ENCODE peak calls at places on chromosome X, in ten cellular contexts. Y is kidney epithelial cell, O is heart right ventricle, Z is astrocyte of the spinal cord, D is lung, X is dorsolateral prefrontal cortex, M is mammary epithelial cell, N is GM20000, I is fibroblast of mammary gland, A is mesothelial cell of epicardium. K is an unnamed sample.

GRCh38 chrX:2691543-2692220 is 587 bp downstream of the CD99 start:
- DNase-seq in Y (no peak), O (peak), Z (peak), D (peak), X (no peak), M (no peak), N (peak), I (peak), A (no peak), K (peak)

GRCh38 chrX:51896626-51897025 is 3.2 kb downstream of the MAGED1 start:
- DNase-seq in Y (no peak), O (no peak), Z (no peak), D (no peak), X (no peak), M (no peak), N (no peak), I (no peak), A (no peak), K (no peak)

GRCh38 chrX:154730271-154730883 is 20.5 kb downstream of the GAB3 start:
- DNase-seq in Y (no peak), O (peak), Z (peak), D (peak), X (no peak), M (no peak), N (no peak), I (peak), A (no peak), K (no peak)

GRCh38 chrX:48854898-48855297 is 19.5 kb upstream of the PCSK1N start:
- DNase-seq in Y (no peak), O (no peak), Z (no peak), D (no peak), X (no peak), M (peak), N (no peak), I (no peak), A (no peak), K (no peak)

GRCh38 chrX:15761564-15762191 is 23.6 kb downstream of the CA5B start:
- DNase-seq in Y (no peak), O (no peak), Z (peak), D (no peak), X (no peak), M (no peak), N (peak), I (peak), A (no peak), K (peak)

GRCh38 chrX:75968293-75968692 is 183.2 kb upstream of the MAGEE2 start:
- DNase-seq in Y (no peak), O (no peak), Z (no peak), D (no peak), X (no peak), M (no peak), N (no peak), I (no peak), A (no peak), K (no peak)

GRCh38 chrX:77527233-77528001 is 80.2 kb downstream of the FGF16 start:
- DNase-seq in Y (no peak), O (peak), Z (no peak), D (no peak), X (peak), M (no peak), N (no peak), I (peak), A (no peak), K (no peak)

GRCh38 chrX:119880076-119880475 is 8.4 kb downstream of the NDUFA1 start:
- DNase-seq in Y (no peak), O (no peak), Z (no peak), D (no peak), X (no peak), M (no peak), N (no peak), I (no peak), A (no peak), K (no peak)

GRCh38 chrX:24147165-24147564 is 2.4 kb upstream of the ZFX start:
- DNase-seq in Y (no peak), O (no peak), Z (no peak), D (no peak), X (no peak), M (no peak), N (no peak), I (no peak), A (no peak), K (no peak)

GRCh38 chrX:2627272-2627867 is 63.7 kb upstream of the CD99 start:
- DNase-seq in Y (no peak), O (no peak), Z (peak), D (no peak), X (no peak), M (peak), N (peak), I (peak), A (no peak), K (peak)

GRCh38 chrX:3295731-3296130 is 50.7 kb downstream of the MXRA5 start:
- DNase-seq in Y (no peak), O (no peak), Z (no peak), D (no peak), X (no peak), M (peak), N (no peak), I (peak), A (no peak), K (no peak)

GRCh38 chrX:73987166-73987565 is 316.8 kb upstream of the ZCCHC13 start:
- DNase-seq in Y (no peak), O (no peak), Z (no peak), D (no peak), X (no peak), M (peak), N (no peak), I (no peak), A (no peak), K (peak)

GRCh38 chrX:15797707-15798106 is 7.4 kb downstream of the ZRSR2 start:
- DNase-seq in Y (no peak), O (no peak), Z (no peak), D (no peak), X (no peak), M (peak), N (no peak), I (no peak), A (no peak), K (no peak)

GRCh38 chrX:15382809-15383208 is 1.4 kb downstream of the VEGFD start:
- DNase-seq in Y (no peak), O (no peak), Z (no peak), D (no peak), X (no peak), M (no peak), N (no peak), I (no peak), A (no peak), K (no peak)

GRCh38 chrX:26851981-26852380 is 611.2 kb downstream of the PPP4R3C start:
- DNase-seq in Y (no peak), O (no peak), Z (peak), D (no peak), X (no peak), M (peak), N (peak), I (peak), A (no peak), K (no peak)

GRCh38 chrX:49177338-49177833 is 5.7 kb downstream of the PLP2 start:
- DNase-seq in Y (no peak), O (no peak), Z (no peak), D (no peak), X (no peak), M (peak), N (no peak), I (no peak), A (no peak), K (no peak)

GRCh38 chrX:104419211-104419610 is 146.8 kb upstream of the IL1RAPL2 start:
- DNase-seq in Y (no peak), O (no peak), Z (peak), D (no peak), X (no peak), M (peak), N (no peak), I (no peak), A (no peak), K (no peak)

GRCh38 chrX:69222103-69223090 is 57.1 kb upstream of the PJA1 start:
- DNase-seq in Y (peak), O (peak), Z (peak), D (peak), X (peak), M (peak), N (peak), I (peak), A (peak), K (peak)

GRCh38 chrX:10633722-10634121 is 13.3 kb upstream of the MID1 start:
- DNase-seq in Y (peak), O (no peak), Z (peak), D (peak), X (no peak), M (peak), N (no peak), I (peak), A (no peak), K (no peak)

GRCh38 chrX:119072771-119073170 is at the start of gene CT47C1:
- DNase-seq in Y (no peak), O (no peak), Z (no peak), D (no peak), X (no peak), M (no peak), N (no peak), I (peak), A (no peak), K (no peak)

GRCh38 chrX:154321624-154322023 is 26.0 kb downstream of the TKTL1 start:
- DNase-seq in Y (no peak), O (no peak), Z (no peak), D (no peak), X (no peak), M (no peak), N (peak), I (no peak), A (no peak), K (no peak)

GRCh38 chrX:149638860-149639259 is 7.3 kb upstream of the TMEM185A start:
- DNase-seq in Y (no peak), O (no peak), Z (peak), D (no peak), X (no peak), M (peak), N (no peak), I (no peak), A (no peak), K (no peak)

GRCh38 chrX:40808203-40808602 is 72.9 kb upstream of the MED14 start:
- DNase-seq in Y (no peak), O (no peak), Z (no peak), D (no peak), X (no peak), M (no peak), N (no peak), I (no peak), A (no peak), K (no peak)

GRCh38 chrX:130174051-130174704 is 2.4 kb downstream of the RAB33A start:
- DNase-seq in Y (no peak), O (peak), Z (peak), D (no peak), X (no peak), M (no peak), N (no peak), I (peak), A (no peak), K (no peak)

GRCh38 chrX:72243472-72243871 is 4.6 kb upstream of the ERCC6L start:
- DNase-seq in Y (no peak), O (no peak), Z (peak), D (no peak), X (no peak), M (peak), N (no peak), I (peak), A (no peak), K (no peak)

GRCh38 chrX:154013614-154014360 is 5.9 kb downstream of the IRAK1 start:
- DNase-seq in Y (no peak), O (peak), Z (no peak), D (no peak), X (no peak), M (no peak), N (peak), I (peak), A (no peak), K (peak)

GRCh38 chrX:19683817-19684216 is 168.5 kb upstream of the MAP3K15 start:
- DNase-seq in Y (no peak), O (no peak), Z (no peak), D (no peak), X (no peak), M (no peak), N (no peak), I (no peak), A (no peak), K (no peak)

GRCh38 chrX:130058667-130059066 is 51.6 kb downstream of the ELF4 start:
- DNase-seq in Y (no peak), O (no peak), Z (no peak), D (no peak), X (no peak), M (no peak), N (no peak), I (no peak), A (no peak), K (no peak)

GRCh38 chrX:22118161-22118830 is 86.2 kb downstream of the PHEX start:
- DNase-seq in Y (no peak), O (no peak), Z (no peak), D (no peak), X (no peak), M (peak), N (peak), I (no peak), A (no peak), K (no peak)

GRCh38 chrX:73021361-73022092 is 18.8 kb downstream of the PABPC1L2B start:
- DNase-seq in Y (no peak), O (no peak), Z (no peak), D (no peak), X (no peak), M (no peak), N (no peak), I (no peak), A (no peak), K (no peak)

GRCh38 chrX:117990438-117990837 is 126.2 kb downstream of the KLHL13 start:
- DNase-seq in Y (peak), O (no peak), Z (no peak), D (no peak), X (no peak), M (peak), N (no peak), I (peak), A (no peak), K (no peak)

GRCh38 chrX:8724176-8724757 is 7.7 kb downstream of the ANOS1 start:
- DNase-seq in Y (no peak), O (no peak), Z (no peak), D (no peak), X (no peak), M (no peak), N (no peak), I (no peak), A (no peak), K (no peak)
- TF ChIP-seq CTCF in Y (no peak), O (no peak), Z (no peak), D (no peak), X (no peak), M (no peak), N (no peak), I (no peak), A (no peak), K (no peak)

DNA sequence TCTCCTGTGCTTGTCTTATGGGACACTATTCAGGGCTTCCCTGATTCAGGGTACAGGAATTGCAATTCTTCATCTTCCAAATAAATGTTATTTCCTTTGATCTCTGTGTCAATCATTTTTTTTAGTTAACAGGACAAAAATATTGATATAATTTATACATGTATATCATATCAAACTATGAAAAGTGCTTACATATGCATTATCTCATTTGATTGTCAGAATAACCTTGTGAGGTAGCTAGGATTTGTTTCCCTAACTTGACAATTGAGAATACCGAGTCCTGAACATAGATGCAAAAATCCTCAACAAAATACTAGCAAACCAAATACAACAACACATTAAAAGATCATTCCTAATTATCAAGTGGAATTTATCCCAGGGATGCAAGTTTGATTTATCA is 11.5 kb upstream of the SERPINA7 start:
- DNase-seq in Y (no peak), O (no peak), Z (no peak), D (no peak), X (no peak), M (no peak), N (no peak), I (no peak), A (no peak), K (no peak)
- TF ChIP-seq CTCF in Y (no peak), O (no peak), Z (no peak), D (no peak), X (no peak), M (no peak), N (no peak), I (no peak), A (no peak), K (no peak)

GRCh38 chrX:112270991-112271390 is 188.4 kb upstream of the TRPC5 start:
- DNase-seq in Y (no peak), O (no peak), Z (no peak), D (no peak), X (no peak), M (no peak), N (no peak), I (no peak), A (no peak), K (no peak)
- TF ChIP-seq CTCF in Y (no peak), O (no peak), Z (no peak), D (no peak), X (no peak), M (no peak), N (no peak), I (no peak), A (no peak), K (no peak)

GRCh38 chrX:70979136-70979762 is 48.4 kb upstream of the SLC7A3 start:
- DNase-seq in Y (peak), O (no peak), Z (peak), D (no peak), X (no peak), M (peak), N (no peak), I (peak), A (no peak), K (peak)
- TF ChIP-seq CTCF in Y (peak), O (peak), Z (peak), D (no peak), X (peak), M (peak), N (no peak), I (peak), A (no peak), K (no peak)

GRCh38 chrX:46573331-46573895 is at the start of gene CHST7:
- DNase-seq in Y (no peak), O (peak), Z (peak), D (peak), X (peak), M (peak), N (peak), I (peak), A (no peak), K (peak)
- TF ChIP-seq CTCF in Y (peak), O (peak), Z (peak), D (no peak), X (no peak), M (peak), N (no peak), I (peak), A (no peak), K (peak)

GRCh38 chrX:105876658-105877057 is 54.3 kb downstream of the NRK start:
- DNase-seq in Y (no peak), O (no peak), Z (peak), D (no peak), X (no peak), M (peak), N (no peak), I (peak), A (no peak), K (no peak)
- TF ChIP-seq CTCF in Y (peak), O (no peak), Z (peak), D (no peak), X (no peak), M (peak), N (no peak), I (peak), A (no peak), K (peak)

DNA sequence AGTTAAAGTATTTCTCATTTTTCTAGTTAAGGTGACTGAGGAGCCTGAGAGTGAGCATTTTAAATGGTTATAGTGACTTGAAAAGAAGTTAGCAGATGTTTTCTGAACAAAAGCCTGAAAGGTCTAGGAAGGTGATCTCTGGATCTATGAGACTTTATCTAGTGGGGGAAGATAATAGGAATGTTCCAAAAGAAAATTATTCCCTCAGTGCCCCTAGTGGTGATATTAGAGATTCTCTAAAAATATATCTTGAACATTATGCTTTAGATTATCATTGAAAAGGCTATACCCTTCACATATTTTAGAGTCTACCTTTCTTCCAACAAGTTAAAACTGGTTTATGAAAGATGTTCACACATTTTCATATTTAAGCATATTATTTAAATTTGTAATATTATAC is 69.0 kb upstream of the SPANXN1 start:
- DNase-seq in Y (no peak), O (no peak), Z (no peak), D (no peak), X (no peak), M (no peak), N (no peak), I (no peak), A (no peak), K (no peak)
- TF ChIP-seq CTCF in Y (no peak), O (no peak), Z (peak), D (no peak), X (peak), M (peak), N (no peak), I (peak), A (peak), K (no peak)

GRCh38 chrX:6227445-6227820 is 1.2 kb downstream of the NLGN4X start:
- DNase-seq in Y (no peak), O (no peak), Z (no peak), D (no peak), X (no peak), M (no peak), N (no peak), I (no peak), A (no peak), K (no peak)

GRCh38 chrX:6223516-6223915 is 5.2 kb downstream of the NLGN4X start:
- DNase-seq in Y (no peak), O (no peak), Z (no peak), D (no peak), X (no peak), M (no peak), N (no peak), I (no peak), A (no peak), K (no peak)

GRCh38 chrX:6226646-6227444 is 1.8 kb downstream of the NLGN4X start:
- DNase-seq in Y (no peak), O (peak), Z (no peak), D (no peak), X (no peak), M (no peak), N (no peak), I (no peak), A (peak), K (no peak)

GRCh38 chrX:6226053-6226645 is 2.5 kb downstream of the NLGN4X start:
- DNase-seq in Y (no peak), O (no peak), Z (peak), D (no peak), X (peak), M (peak), N (no peak), I (no peak), A (peak), K (peak)

DNA sequence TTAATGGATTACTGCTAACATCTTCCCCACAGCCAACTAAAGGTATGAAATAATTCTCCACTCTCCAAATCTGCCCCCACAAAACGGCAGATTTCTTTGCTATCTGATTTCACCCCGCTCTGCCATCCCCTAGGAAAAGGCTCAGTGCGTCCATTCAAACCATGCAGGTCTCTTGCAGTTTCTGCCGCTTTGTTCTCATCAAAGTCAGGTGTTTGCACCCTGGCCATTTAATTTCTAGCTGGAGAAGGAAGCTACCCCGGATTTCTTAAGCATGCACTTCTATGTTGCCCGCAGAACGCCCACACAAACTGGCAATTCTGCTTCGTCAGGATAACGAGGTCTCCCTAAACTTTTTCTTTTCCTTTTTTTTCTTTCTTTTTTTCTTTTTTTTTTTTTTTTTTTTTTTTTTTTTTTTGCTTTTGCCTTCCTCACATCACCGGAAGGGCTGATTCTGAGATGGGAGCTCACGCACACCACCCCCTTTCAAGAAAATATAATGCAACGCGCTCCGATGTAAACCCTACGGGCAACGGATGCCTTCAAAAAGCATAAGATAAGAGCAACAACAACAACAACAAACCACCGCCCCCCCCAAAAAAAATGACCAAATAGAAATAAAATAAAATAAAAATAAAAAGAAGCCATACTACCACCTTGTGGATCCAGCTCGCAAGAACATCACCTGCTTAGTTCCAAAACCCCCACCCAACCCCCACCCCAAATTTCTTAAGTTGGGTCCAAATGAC is 3.2 kb downstream of the NLGN4X start:
- DNase-seq in Y (no peak), O (no peak), Z (no peak), D (no peak), X (no peak), M (peak), N (no peak), I (no peak), A (no peak), K (no peak)
- TF ChIP-seq CTCF in Y (peak), O (no peak), Z (peak), D (no peak), X (no peak), M (no peak), N (no peak), I (no peak), A (no peak), K (no peak)